ENCODE peak calls at places on chromosome 9, in four cellular contexts. E is activated T-cell treated with anti-CD3 and anti-CD28 coated beads, Interleukin-2, amount 50 U/mL, for 48 hours; X is H7; R is NCI-H2081. I is an unnamed sample.

GRCh38 chr9:79020266-79020665 is 551.5 kb upstream of the TLE4 start:
- DNase-seq in R (peak; percentile 65), X (no peak), E (no peak), I (no peak)

GRCh38 chr9:72983512-72984021 is 30.7 kb upstream of the ALDH1A1 start:
- DNase-seq in E (no peak), X (no peak), R (no peak), I (no peak)

GRCh38 chr9:81575976-81576375 is 113.4 kb downstream of the TLE1 start:
- DNase-seq in X (no peak), E (no peak), R (no peak), I (no peak)

GRCh38 chr9:129836342-129837007 is 1.2 kb downstream of the USP20 start:
- DNase-seq in R (no peak), X (peak; percentile 65), E (peak; percentile 58), I (peak; percentile 31)

GRCh38 chr9:136921307-136921706 is 23.2 kb downstream of the FBXW5 start:
- DNase-seq in X (no peak), E (no peak), R (no peak), I (no peak)

GRCh38 chr9:97511762-97512429 is 10.4 kb downstream of the TMOD1 start:
- DNase-seq in X (no peak), R (no peak), E (no peak), I (no peak)

GRCh38 chr9:114178756-114179450 is 23.6 kb downstream of the COL27A1 start:
- DNase-seq in R (no peak), X (no peak), E (no peak), I (no peak)

GRCh38 chr9:34719021-34719768 is 9.3 kb upstream of the CCL21 start:
- DNase-seq in X (no peak), R (no peak), E (no peak), I (no peak)

GRCh38 chr9:127244609-127245601 is 19.7 kb upstream of the GARNL3 start:
- DNase-seq in X (peak; percentile 96), R (peak; percentile 96), E (peak; percentile 96), I (peak; percentile 91)

GRCh38 chr9:90974643-90975245 is 173.1 kb downstream of the SYK start:
- DNase-seq in E (no peak), R (no peak), X (no peak), I (no peak)

I was measured in T follicular helper cell.